ENCODE peak calls at places on chromosomes 11 and 22, in nine cellular contexts. T is left colon, C is SHP77, E is IMR-90, Z is A549, B is AML-193, J is caudate nucleus, N is RCC 7860, O is DMS 273 treated with DMSO at 0.1 percent for 48 hours. H is an unnamed sample.
A peak's percentile ranks its signal among the peaks of the same experiment; 100 is the strongest.

GRCh38 chr11:16456366-16456765 is 100.0 kb upstream of the SOX6 start:
- DNase-seq in J (no peak), B (no peak), T (no peak), N (no peak), C (no peak), Z (no peak), O (no peak), E (peak; percentile 11), H (no peak)

GRCh38 chr11:4103269-4103668 is 8.7 kb downstream of the RRM1 start:
- DNase-seq in E (no peak), N (no peak), T (no peak), O (no peak), B (no peak), Z (no peak), C (no peak), J (no peak), H (no peak)

GRCh38 chr11:44979536-44980399 is 29.1 kb upstream of the TP53I11 start:
- DNase-seq in Z (peak; percentile 92), E (no peak), T (peak; percentile 90), J (no peak), B (no peak), O (no peak), N (no peak), C (peak; percentile 78), H (no peak)

GRCh38 chr22:21001601-21002325 is at the start of gene THAP7:
- DNase-seq in O (peak; percentile 69), T (peak; percentile 97), C (peak; percentile 88), N (peak; percentile 89), E (peak; percentile 93), J (peak; percentile 94), B (peak; percentile 87), Z (peak; percentile 92), H (peak; percentile 96)

GRCh38 chr11:23611726-23612125 is 751.5 kb upstream of the CCDC179 start:
- DNase-seq in O (no peak), J (no peak), N (no peak), E (no peak), B (no peak), Z (no peak), T (no peak), C (no peak), H (no peak)

GRCh38 chr11:36212507-36212906 is 76.7 kb downstream of the COMMD9 start:
- DNase-seq in N (no peak), O (no peak), B (no peak), E (no peak), J (no peak), T (no peak), Z (no peak), C (no peak), H (no peak)

GRCh38 chr11:20337526-20338154 is 25.9 kb upstream of the HTATIP2 start:
- DNase-seq in Z (peak; percentile 42), C (peak; percentile 9), E (peak; percentile 11), J (no peak), N (no peak), O (no peak), B (no peak), T (no peak), H (peak; percentile 56)

GRCh38 chr11:130121430-130121978 is 38.1 kb upstream of the ST14 start:
- DNase-seq in O (no peak), T (no peak), J (no peak), B (no peak), N (peak; percentile 44), Z (no peak), C (no peak), E (peak; percentile 81), H (no peak)

GRCh38 chr22:41242396-41243117 is 1.8 kb upstream of the CHADL start:
- DNase-seq in C (no peak), J (no peak), E (no peak), B (no peak), T (no peak), N (no peak), Z (no peak), O (no peak), H (no peak)

GRCh38 chr22:46432164-46433068 is 96.9 kb downstream of the TRMU start:
- DNase-seq in C (no peak), Z (no peak), E (no peak), J (no peak), T (peak; percentile 55), B (no peak), N (no peak), O (no peak), H (no peak)

GRCh38 chr22:21593406-21594232 is 26.1 kb downstream of the UBE2L3 start:
- DNase-seq in C (peak; percentile 2), B (no peak), E (no peak), N (no peak), Z (peak; percentile 31), J (no peak), O (no peak), T (no peak), H (peak; percentile 54)

GRCh38 chr11:19740586-19740985 is 27.9 kb downstream of the NAV2 start:
- DNase-seq in C (no peak), T (no peak), E (no peak), J (no peak), O (no peak), Z (no peak), B (no peak), N (no peak), H (peak; percentile 8)

GRCh38 chr22:41596776-41597634 is 7.4 kb upstream of the PMM1 start:
- DNase-seq in N (no peak), C (peak; percentile 54), J (no peak), Z (peak; percentile 61), E (peak; percentile 37), B (peak; percentile 60), O (no peak), T (peak; percentile 44), H (peak; percentile 53)

GRCh38 chr11:15412054-15412453 is 297.3 kb downstream of the INSC start:
- DNase-seq in E (no peak), T (no peak), O (no peak), J (no peak), Z (no peak), C (peak; percentile 3), N (peak; percentile 41), B (no peak), H (no peak)

GRCh38 chr11:76588455-76589325 is 81.9 kb downstream of the LRRC32 start:
- DNase-seq in C (no peak), B (no peak), J (no peak), T (peak; percentile 58), N (no peak), E (peak; percentile 25), Z (no peak), O (no peak), H (no peak)

GRCh38 chr11:111762981-111763643 is 3.1 kb downstream of the PPP2R1B start:
- DNase-seq in J (no peak), B (no peak), N (no peak), O (no peak), T (no peak), C (no peak), Z (no peak), E (peak; percentile 20), H (peak; percentile 31)

GRCh38 chr22:43467171-43467570 is 55.4 kb downstream of the MPPED1 start:
- DNase-seq in J (no peak), C (no peak), T (no peak), O (no peak), E (no peak), Z (no peak), B (no peak), N (no peak), H (no peak)